ENCODE peak calls at places on chromosome 1, in four cellular contexts. Z is ovary, Q is A549, F is tibial nerve. U is an unnamed sample.

GRCh38 chr1:173409613-173410012 is 67.5 kb upstream of the PRDX6 start:
- DNase-seq in Z (peak; percentile 28), Q (no peak), F (no peak), U (no peak)

GRCh38 chr1:67710417-67710816 is 25.4 kb downstream of the GADD45A start:
- DNase-seq in Z (no peak), Q (no peak), F (no peak), U (no peak)

GRCh38 chr1:89681045-89681729 is 48.3 kb downstream of the LRRC8C start:
- DNase-seq in Z (no peak), Q (no peak), F (no peak), U (no peak)

GRCh38 chr1:219215477-219215876 is 41.8 kb downstream of the LYPLAL1 start:
- DNase-seq in Z (no peak), Q (no peak), F (no peak), U (no peak)

GRCh38 chr1:62230724-62231123 is 36.1 kb downstream of the L1TD1 start:
- DNase-seq in Z (no peak), Q (peak; percentile 62), F (no peak), U (no peak)

GRCh38 chr1:195748969-195749368 is 859.3 kb downstream of the KCNT2 start:
- DNase-seq in Z (no peak), Q (no peak), F (no peak), U (no peak)

GRCh38 chr1:111961773-111962565 is 27.5 kb downstream of the KCND3 start:
- DNase-seq in Z (no peak), Q (no peak), F (no peak), U (no peak)

GRCh38 chr1:35298464-35298863 is 30.0 kb downstream of the ZMYM4 start:
- DNase-seq in Z (peak; percentile 31), Q (peak; percentile 28), F (peak; percentile 10), U (no peak)

GRCh38 chr1:53092659-53093450 is 30.8 kb downstream of the PODN start:
- DNase-seq in Z (no peak), Q (no peak), F (no peak), U (no peak)

GRCh38 chr1:18998016-18998724 is 41.7 kb upstream of the IFFO2 start:
- DNase-seq in Z (no peak), Q (no peak), F (no peak), U (no peak)

GRCh38 chr1:119549719-119550141 is 42.7 kb downstream of the HSD3B1 start:
- DNase-seq in Z (peak; percentile 38), Q (peak; percentile 48), F (peak; percentile 72), U (no peak)

GRCh38 chr1:215119719-215120118 is 37.2 kb downstream of the KCNK2 start:
- DNase-seq in Z (no peak), Q (no peak), F (peak; percentile 25), U (no peak)

GRCh38 chr1:227729881-227730629 is 5.0 kb downstream of the JMJD4 start:
- DNase-seq in Z (peak; percentile 75), Q (peak; percentile 55), F (peak; percentile 64), U (no peak)

GRCh38 chr1:106268070-106268469 is 788.4 kb upstream of the PRMT6 start:
- DNase-seq in Z (no peak), Q (peak; percentile 1), F (no peak), U (no peak)

GRCh38 chr1:41482001-41482765 is 2.3 kb downstream of the EDN2 start:
- DNase-seq in Z (no peak), Q (no peak), F (no peak), U (no peak)

GRCh38 chr1:172748201-172748600 is 89.3 kb downstream of the FASLG start:
- DNase-seq in Z (no peak), Q (no peak), F (no peak), U (no peak)

GRCh38 chr1:92087542-92087941 is 7.4 kb downstream of the BTBD8 start:
- DNase-seq in Z (no peak), Q (no peak), F (no peak), U (no peak)

GRCh38 chr1:205582471-205583291 is 49.1 kb downstream of the ELK4 start:
- DNase-seq in Z (peak; percentile 39), Q (no peak), F (no peak), U (no peak)

GRCh38 chr1:226903819-226904710 is 33.6 kb downstream of the PSEN2 start:
- DNase-seq in Z (peak; percentile 66), Q (no peak), F (peak; percentile 57), U (no peak)

GRCh38 chr1:116569776-116570357 is 959 bp downstream of the CD58 start:
- DNase-seq in Z (peak; percentile 24), Q (peak; percentile 24), F (no peak), U (peak; percentile 92)

GRCh38 chr1:998051-998821 is 1.7 kb downstream of the HES4 start:
- DNase-seq in Z (no peak), Q (no peak), F (no peak), U (no peak)

GRCh38 chr1:109466100-109466439 is 276 bp upstream of the SYPL2 start:
- DNase-seq in Z (no peak), Q (no peak), F (no peak), U (no peak)

GRCh38 chr1:42240964-42241755 is 76.6 kb upstream of the GUCA2A start:
- DNase-seq in Z (no peak), Q (no peak), F (no peak), U (no peak)

GRCh38 chr1:200206340-200206739 is 178.8 kb downstream of the NR5A2 start:
- DNase-seq in Z (no peak), Q (peak; percentile 39), F (no peak), U (no peak)

GRCh38 chr1:57162607-57163235 is 196.9 kb upstream of the C8B start:
- DNase-seq in Z (no peak), Q (no peak), F (no peak), U (no peak)

GRCh38 chr1:205014772-205015171 is 28.2 kb upstream of the CNTN2 start:
- DNase-seq in Z (no peak), Q (no peak), F (no peak), U (no peak)

DNA sequence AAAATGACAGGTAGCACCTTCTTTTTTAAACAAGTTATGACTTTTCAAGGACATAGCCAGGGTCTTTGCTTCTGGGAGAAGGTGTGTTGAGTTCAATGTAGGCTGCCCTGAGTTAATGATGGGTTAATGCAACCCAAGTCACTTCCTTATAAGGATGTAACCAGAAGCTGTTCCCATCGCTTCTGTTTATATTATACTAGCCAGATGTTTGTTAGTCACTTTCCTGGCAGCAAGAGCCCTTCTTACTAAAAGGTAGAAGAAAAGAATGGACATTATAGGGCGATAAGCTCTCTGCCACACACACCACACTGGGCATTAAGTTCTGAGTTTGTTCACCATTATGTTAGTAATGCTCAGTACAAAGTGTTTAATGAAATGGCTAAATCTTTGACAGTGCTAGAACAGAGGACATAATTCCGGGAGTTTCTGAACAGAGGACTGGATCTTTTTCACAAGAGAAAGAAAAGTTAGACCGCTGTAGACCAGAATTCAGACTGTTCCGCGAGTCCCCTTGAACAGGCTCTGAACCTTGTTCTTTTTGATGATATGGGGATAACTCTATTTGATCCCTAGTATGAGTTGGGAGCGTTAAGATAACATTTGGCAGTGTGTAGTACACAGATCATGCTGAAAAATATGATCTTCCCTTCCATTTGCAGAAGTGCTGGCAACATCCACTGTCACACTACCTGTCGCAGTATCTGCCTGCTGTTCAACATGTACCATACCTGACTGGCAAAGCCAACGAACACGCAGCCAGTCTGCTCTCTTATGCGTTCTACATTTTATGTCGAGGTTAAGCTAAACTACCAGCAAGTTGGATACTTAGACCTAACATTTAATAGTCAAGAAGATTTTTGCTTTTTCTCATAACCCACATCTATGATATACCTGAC is 41.0 kb downstream of the DEGS1 start:
- DNase-seq in Z (no peak), Q (peak; percentile 41), F (no peak), U (no peak)
- TF ChIP-seq EP300 in Z (no peak), Q (no peak), F (no peak), U (no peak)

GRCh38 chr1:146036990-146037646 is 15.6 kb upstream of the HJV start:
- DNase-seq in Z (peak; percentile 91), Q (peak; percentile 89), F (peak; percentile 83), U (no peak)
- TF ChIP-seq EP300 in Z (no peak), Q (no peak), F (no peak), U (no peak)

DNA sequence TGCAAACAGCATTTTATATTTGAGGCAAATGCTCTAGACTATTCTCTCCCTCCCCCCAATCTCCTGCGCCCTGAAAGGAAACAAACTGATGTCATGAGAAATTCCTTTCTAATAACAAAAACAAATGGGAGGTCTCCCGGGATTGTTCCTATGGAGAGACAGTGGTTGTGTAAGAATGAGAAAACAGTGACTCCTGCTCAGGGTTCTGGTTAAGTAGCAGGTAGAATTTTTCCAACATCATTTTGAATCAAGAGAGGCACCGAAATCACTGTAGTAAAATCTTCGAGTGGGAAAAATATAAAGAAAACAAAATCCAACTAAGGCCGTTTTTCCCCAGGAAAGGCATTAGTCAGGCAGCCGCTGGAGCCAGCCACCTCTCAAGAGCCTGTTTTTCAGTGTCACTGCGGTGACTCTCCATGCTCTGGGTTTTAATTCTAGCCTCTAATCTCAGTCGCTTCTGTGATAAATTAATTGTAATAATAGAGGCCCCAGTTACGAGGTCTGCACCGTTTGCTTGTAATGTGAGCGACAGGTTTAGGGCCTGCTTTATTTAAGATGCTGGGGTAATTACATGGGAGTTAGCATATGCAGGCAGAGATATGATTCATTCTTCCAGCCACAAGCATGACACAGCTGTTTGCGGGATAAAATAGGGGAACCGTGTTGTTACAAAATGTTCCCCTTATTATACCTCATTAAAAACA is 80.3 kb downstream of the RNF220 start:
- DNase-seq in Z (peak; percentile 25), Q (peak; percentile 16), F (no peak), U (no peak)
- TF ChIP-seq EP300 in Z (no peak), Q (no peak), F (no peak), U (no peak)

GRCh38 chr1:201471772-201472171 is 2.8 kb upstream of the PHLDA3 start:
- DNase-seq in Z (no peak), Q (no peak), F (peak; percentile 69), U (no peak)
- TF ChIP-seq EP300 in Z (no peak), Q (no peak), F (no peak), U (no peak)

GRCh38 chr1:17125756-17126237 is 6.5 kb upstream of the PADI2 start:
- DNase-seq in Z (peak; percentile 84), Q (peak; percentile 87), F (peak; percentile 92), U (peak; percentile 95)

GRCh38 chr1:17122449-17123194 is 3.4 kb upstream of the PADI2 start:
- DNase-seq in Z (no peak), Q (peak; percentile 36), F (no peak), U (no peak)

GRCh38 chr1:17121881-17122280 is 2.6 kb upstream of the PADI2 start:
- DNase-seq in Z (no peak), Q (no peak), F (no peak), U (no peak)

GRCh38 chr1:17120962-17121837 is 1.9 kb upstream of the PADI2 start:
- DNase-seq in Z (no peak), Q (no peak), F (no peak), U (no peak)

GRCh38 chr1:17123196-17124045 is 4.2 kb upstream of the PADI2 start:
- DNase-seq in Z (no peak), Q (no peak), F (no peak), U (no peak)
- TF ChIP-seq EP300 in Z (no peak), Q (no peak), F (no peak), U (no peak)